ENCODE peak calls at places on chromosomes 7 and 10, in ten cellular contexts. K, H, W, Y, F, V, O, P, S and E are unnamed samples.

GRCh38 chr10:71073451-71074175 is 138.8 kb upstream of the UNC5B start:
- DNase-seq in K (no peak), H (no peak), W (no peak), Y (no peak), F (no peak), V (no peak), O (no peak), P (no peak), S (no peak), E (no peak)

GRCh38 chr10:86031-86430 is 36.9 kb upstream of the TUBB8 start:
- DNase-seq in K (no peak), H (no peak), W (no peak), Y (no peak), F (no peak), V (no peak), O (peak), P (no peak), S (no peak), E (no peak)

GRCh38 chr7:116953372-116953726 is at the start of gene ST7:
- DNase-seq in K (peak), H (peak), W (peak), Y (no peak), F (peak), V (no peak), O (peak), P (peak), S (peak), E (no peak)

GRCh38 chr7:114439581-114439980 is 25.0 kb downstream of the FOXP2 start:
- DNase-seq in K (no peak), H (no peak), W (peak), Y (no peak), F (no peak), V (no peak), O (no peak), P (peak), S (no peak), E (no peak)

GRCh38 chr7:455110-455928 is 64.3 kb downstream of the PDGFA start:
- DNase-seq in K (no peak), H (no peak), W (no peak), Y (no peak), F (no peak), V (no peak), O (peak), P (peak), S (peak), E (peak)

GRCh38 chr7:119935418-119936025 is 337.5 kb upstream of the KCND2 start:
- DNase-seq in K (peak), H (peak), W (peak), Y (no peak), F (no peak), V (peak), O (no peak), P (peak), S (peak), E (no peak)

GRCh38 chr7:107528461-107528860 is 35.3 kb downstream of the COG5 start:
- DNase-seq in K (peak), H (no peak), W (no peak), Y (no peak), F (no peak), V (no peak), O (no peak), P (no peak), S (peak), E (no peak)

GRCh38 chr10:70418229-70418628 is 14.3 kb downstream of the EIF4EBP2 start:
- DNase-seq in K (peak), H (no peak), W (no peak), Y (no peak), F (no peak), V (no peak), O (no peak), P (no peak), S (peak), E (no peak)

GRCh38 chr7:19215421-19215820 is 70.2 kb upstream of the FERD3L start:
- DNase-seq in K (peak), H (no peak), W (peak), Y (no peak), F (no peak), V (no peak), O (no peak), P (no peak), S (peak), E (no peak)

GRCh38 chr10:127907411-127908105 is 655 bp downstream of the PTPRE start:
- DNase-seq in K (peak), H (no peak), W (peak), Y (no peak), F (no peak), V (no peak), O (peak), P (no peak), S (peak), E (peak)

GRCh38 chr10:43960477-43960876 is 311.8 kb upstream of the ZNF32 start:
- DNase-seq in K (no peak), H (no peak), W (no peak), Y (no peak), F (no peak), V (no peak), O (no peak), P (no peak), S (no peak), E (no peak)

GRCh38 chr10:112852308-112852707 is 97.7 kb upstream of the TCF7L2 start:
- DNase-seq in K (no peak), H (no peak), W (no peak), Y (no peak), F (no peak), V (peak), O (peak), P (no peak), S (no peak), E (peak)